ENCODE peak calls at places on chromosomes 16 and 17, in seven cellular contexts. K is stromal cell of bone marrow; B is prostate gland; V is stimulated activated CD4-positive, alpha-beta T cell treated with anti-CD3 and anti-CD28 coated beads, Interleukin-4, amount 100 ng/mL, for 24 hours; N is NCI-H526; L is left cardiac atrium; S is choroid plexus epithelial cell. P is an unnamed sample.

GRCh38 chr16:3681206-3681605 is 26.7 kb downstream of the DNASE1 start:
- DNase-seq in K (no peak), B (no peak), V (no peak), N (no peak), L (no peak), S (no peak), P (no peak)

GRCh38 chr17:75168998-75169397 is 13.8 kb downstream of the SUMO2 start:
- DNase-seq in K (no peak), B (no peak), V (no peak), N (no peak), L (no peak), S (no peak), P (no peak)

GRCh38 chr16:3467182-3467581 is 23.7 kb downstream of the NAA60 start:
- DNase-seq in K (no peak), B (no peak), V (no peak), N (no peak), L (no peak), S (no peak), P (no peak)

GRCh38 chr17:56426901-56427300 is 166.6 kb upstream of the NOG start:
- DNase-seq in K (no peak), B (no peak), V (no peak), N (no peak), L (no peak), S (no peak), P (no peak)

GRCh38 chr17:303161-303560 is 49.4 kb downstream of the RPH3AL start:
- DNase-seq in K (no peak), B (no peak), V (no peak), N (no peak), L (peak; percentile 7), S (no peak), P (no peak)

GRCh38 chr17:75783803-75784472 is 668 bp upstream of the UNK start:
- DNase-seq in K (no peak), B (no peak), V (no peak), N (peak; percentile 56), L (peak; percentile 38), S (no peak), P (no peak)

GRCh38 chr17:46194393-46195216 is 1.4 kb upstream of the KANSL1 start:
- DNase-seq in K (peak; percentile 56), B (no peak), V (peak; percentile 67), N (peak; percentile 71), L (no peak), S (peak; percentile 67), P (no peak)

GRCh38 chr17:30093463-30094147 is 23.0 kb upstream of the NSRP1 start:
- DNase-seq in K (peak; percentile 39), B (peak; percentile 15), V (peak; percentile 48), N (peak; percentile 86), L (no peak), S (peak; percentile 73), P (no peak)

GRCh38 chr16:11356573-11357331 is 11.5 kb downstream of the RMI2 start:
- DNase-seq in K (no peak), B (no peak), V (peak; percentile 61), N (peak; percentile 80), L (peak; percentile 74), S (peak; percentile 70), P (peak; percentile 75)

GRCh38 chr17:43779145-43780125 is 658 bp upstream of the DUSP3 start:
- DNase-seq in K (no peak), B (no peak), V (no peak), N (peak; percentile 72), L (peak; percentile 61), S (no peak), P (no peak)

GRCh38 chr16:21638573-21638975 is 13.8 kb downstream of the IGSF6 start:
- DNase-seq in K (no peak), B (no peak), V (peak; percentile 42), N (no peak), L (no peak), S (peak; percentile 42), P (no peak)

GRCh38 chr16:73071131-73071940 is 23.4 kb upstream of the ZFHX3 start:
- DNase-seq in K (no peak), B (no peak), V (no peak), N (peak; percentile 73), L (no peak), S (peak; percentile 71), P (no peak)

GRCh38 chr17:382644-383533 is 30.3 kb upstream of the RPH3AL start:
- DNase-seq in K (no peak), B (peak; percentile 22), V (no peak), N (peak; percentile 43), L (no peak), S (peak; percentile 83), P (no peak)

GRCh38 chr16:81774348-81774747 is 4.7 kb upstream of the PLCG2 start:
- DNase-seq in K (no peak), B (no peak), V (no peak), N (no peak), L (peak; percentile 49), S (no peak), P (no peak)

GRCh38 chr17:42855048-42855596 is 4.1 kb downstream of the AOC3 start:
- DNase-seq in K (no peak), B (no peak), V (no peak), N (no peak), L (no peak), S (no peak), P (no peak)

GRCh38 chr17:29835438-29836351 is 94.3 kb downstream of the SSH2 start:
- DNase-seq in K (no peak), B (no peak), V (no peak), N (peak; percentile 86), L (no peak), S (peak; percentile 45), P (peak; percentile 42)

GRCh38 chr17:36590082-36590481 is 1.6 kb upstream of the DHRS11 start:
- DNase-seq in K (no peak), B (no peak), V (no peak), N (no peak), L (no peak), S (peak; percentile 73), P (no peak)

GRCh38 chr17:63537991-63538692 is 12.1 kb upstream of the DCAF7 start:
- DNase-seq in K (no peak), B (no peak), V (no peak), N (peak; percentile 76), L (no peak), S (no peak), P (no peak)

GRCh38 chr16:20610192-20610891 is 34.2 kb upstream of the ACSM2B start:
- DNase-seq in K (no peak), B (no peak), V (no peak), N (no peak), L (peak; percentile 20), S (no peak), P (peak; percentile 51)

GRCh38 chr16:87350681-87351319 is 32.8 kb downstream of the FBXO31 start:
- DNase-seq in K (peak; percentile 14), B (no peak), V (no peak), N (no peak), L (no peak), S (no peak), P (no peak)

GRCh38 chr16:3389663-3390338 is 11.0 kb downstream of the ZSCAN32 start:
- DNase-seq in K (no peak), B (no peak), V (no peak), N (no peak), L (no peak), S (no peak), P (no peak)

GRCh38 chr16:27853101-27853500 is 210.4 kb downstream of the GSG1L start:
- DNase-seq in K (no peak), B (no peak), V (no peak), N (no peak), L (no peak), S (no peak), P (no peak)

GRCh38 chr17:73066148-73066884 is 26.2 kb downstream of the SLC39A11 start:
- DNase-seq in K (no peak), B (no peak), V (no peak), N (no peak), L (no peak), S (peak; percentile 24), P (no peak)

GRCh38 chr16:67910162-67910561 is 17.1 kb downstream of the PSKH1 start:
- DNase-seq in K (no peak), B (no peak), V (no peak), N (no peak), L (no peak), S (peak; percentile 86), P (no peak)

GRCh38 chr17:32259596-32259995 is 6.0 kb upstream of the RHBDL3 start:
- DNase-seq in K (peak; percentile 53), B (no peak), V (no peak), N (no peak), L (no peak), S (peak; percentile 78), P (no peak)

GRCh38 chr17:35052780-35053179 is 10.7 kb downstream of the RFFL start:
- DNase-seq in K (no peak), B (no peak), V (no peak), N (no peak), L (no peak), S (no peak), P (no peak)

GRCh38 chr17:31495049-31495885 is 103.8 kb downstream of the RAB11FIP4 start:
- DNase-seq in K (no peak), B (no peak), V (no peak), N (peak; percentile 89), L (no peak), S (no peak), P (no peak)

P was measured in lung.